ENCODE peak calls at places on chromosome 1, in six cellular contexts. L, Y, N, C, M and T are unnamed samples. For H3K36me3, the result is how much of the 10 kb centered on the place peaks cover.

GRCh38 chr1:53890522-53890941 is 935 bp upstream of the YIPF1 start:
- DNase-seq in L (no peak), Y (no peak), N (no peak), C (no peak), M (no peak), T (peak)

GRCh38 chr1:53172751-53173498 is 23.7 kb upstream of the CPT2 start:
- DNase-seq in L (no peak), Y (peak), N (no peak), C (no peak), M (peak), T (no peak)

GRCh38 chr1:115300087-115300856 is 37.8 kb downstream of the NGF start:
- DNase-seq in L (peak), Y (peak), N (peak), C (no peak), M (peak), T (peak)

GRCh38 chr1:218957971-218958370 is 215.7 kb upstream of the LYPLAL1 start:
- DNase-seq in L (no peak), Y (no peak), N (no peak), C (no peak), M (no peak), T (no peak)

GRCh38 chr1:116795482-116795829 is 41.2 kb downstream of the CD2 start:
- DNase-seq in L (no peak), Y (no peak), N (no peak), C (no peak), M (no peak), T (no peak)

GRCh38 chr1:168485048-168485447 is 58.7 kb downstream of the XCL2 start:
- DNase-seq in L (no peak), Y (no peak), N (peak), C (no peak), M (no peak), T (no peak)

GRCh38 chr1:183908095-183908494 is 103.2 kb downstream of the RGL1 start:
- DNase-seq in L (no peak), Y (no peak), N (no peak), C (no peak), M (peak), T (no peak)

GRCh38 chr1:205826975-205827374 is 14.0 kb upstream of the SLC41A1 start:
- DNase-seq in L (no peak), Y (no peak), N (no peak), C (no peak), M (no peak), T (no peak)

GRCh38 chr1:183303901-183304300 is 114.3 kb downstream of the NMNAT2 start:
- DNase-seq in L (no peak), Y (peak), N (peak), C (no peak), M (no peak), T (peak)

GRCh38 chr1:241598234-241598633 is 41.9 kb downstream of the CHML start:
- DNase-seq in L (no peak), Y (no peak), N (no peak), C (no peak), M (no peak), T (no peak)

GRCh38 chr1:84450916-84451315 is 28.1 kb upstream of the RPF1 start:
- DNase-seq in L (no peak), Y (no peak), N (peak), C (no peak), M (no peak), T (peak)

GRCh38 chr1:35675773-35676172 is 34.4 kb upstream of the PSMB2 start:
- DNase-seq in L (no peak), Y (no peak), N (peak), C (no peak), M (no peak), T (no peak)

GRCh38 chr1:236313412-236313811 is 31.7 kb upstream of the ERO1B start:
- DNase-seq in L (no peak), Y (no peak), N (no peak), C (no peak), M (no peak), T (no peak)

GRCh38 chr1:155051342-155051776 is 243 bp downstream of the ADAM15 start:
- DNase-seq in L (peak), Y (no peak), N (no peak), C (no peak), M (no peak), T (no peak)

GRCh38 chr1:110011527-110012041 is 22.8 kb upstream of the STRIP1 start:
- DNase-seq in L (no peak), Y (peak), N (peak), C (peak), M (peak), T (peak)

GRCh38 chr1:11806307-11806936 is 431 bp downstream of the CLCN6 start:
- DNase-seq in L (no peak), Y (peak), N (peak), C (no peak), M (peak), T (peak)

GRCh38 chr1:179190861-179191260 is 38.6 kb downstream of the ABL2 start:
- DNase-seq in L (no peak), Y (peak), N (no peak), C (no peak), M (peak), T (peak)

GRCh38 chr1:69710484-69710883 is 142.8 kb downstream of the LRRC7 start:
- DNase-seq in L (no peak), Y (no peak), N (no peak), C (no peak), M (no peak), T (no peak)

GRCh38 chr1:86741947-86742572 is 37.7 kb downstream of the SH3GLB1 start:
- DNase-seq in L (peak), Y (peak), N (peak), C (no peak), M (peak), T (peak)

GRCh38 chr1:181513786-181514297 is 30.5 kb downstream of the CACNA1E start:
- DNase-seq in L (no peak), Y (no peak), N (no peak), C (no peak), M (no peak), T (no peak)

GRCh38 chr1:6198646-6199297 is 623 bp downstream of the RPL22 start:
- DNase-seq in L (no peak), Y (peak), N (no peak), C (no peak), M (no peak), T (peak)

GRCh38 chr1:189696297-189696696 is 781.4 kb downstream of the BRINP3 start:
- DNase-seq in L (no peak), Y (no peak), N (no peak), C (no peak), M (no peak), T (no peak)

GRCh38 chr1:189693140-189693539 is 784.5 kb downstream of the BRINP3 start:
- DNase-seq in L (no peak), Y (no peak), N (no peak), C (no peak), M (peak), T (no peak)

DNA sequence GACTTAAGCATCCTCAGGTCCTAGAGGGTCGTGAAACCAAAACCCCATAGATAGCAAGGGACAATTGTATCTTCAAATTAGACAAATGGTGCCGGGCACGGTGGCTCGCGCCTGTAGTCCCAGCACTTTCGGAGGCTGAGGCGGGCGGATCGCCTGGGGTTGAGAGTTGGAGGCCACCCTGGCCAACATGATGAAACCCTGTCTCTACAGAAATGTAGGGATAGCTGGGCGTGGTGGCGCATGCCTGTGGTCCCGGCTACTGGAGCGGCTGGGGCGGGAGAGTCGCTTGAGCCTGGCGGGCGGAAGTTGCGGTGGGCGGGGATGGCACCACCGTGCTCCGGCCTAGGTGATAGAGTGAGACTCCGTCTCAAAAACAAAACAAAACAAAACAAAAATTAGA is 780.6 kb downstream of the BRINP3 start:
- DNase-seq in L (no peak), Y (no peak), N (no peak), C (no peak), M (no peak), T (peak)
- H3K36me3 ChIP-seq in L (under half), Y (under half), N (under half), C (under half), M (under half), T (under half)

DNA sequence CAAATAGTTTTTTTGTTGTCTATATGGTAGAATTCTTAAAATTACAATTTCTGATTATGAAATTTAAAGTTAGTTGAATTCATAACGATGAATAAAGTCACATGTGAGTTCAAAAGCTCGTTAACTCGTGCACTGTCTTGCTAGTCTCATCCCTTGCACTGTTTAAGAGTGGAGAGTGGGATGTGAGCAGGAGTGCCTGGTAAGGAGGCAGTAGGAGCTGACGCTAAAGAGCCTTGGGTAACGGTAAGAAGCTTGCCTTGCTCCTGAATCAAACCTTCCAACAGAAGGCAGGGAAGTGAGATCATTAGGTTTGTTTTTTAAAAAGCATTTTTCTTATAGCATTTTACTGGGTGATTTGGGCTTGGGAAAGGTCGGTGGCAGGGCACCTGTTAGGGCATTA is 2.3 kb upstream of the FASLG start:
- DNase-seq in L (no peak), Y (no peak), N (no peak), C (no peak), M (no peak), T (no peak)
- H3K4ac ChIP-seq in L (no peak), Y (no peak), N (no peak), C (no peak), M (no peak), T (no peak)

GRCh38 chr1:56547977-56548376 is 31.4 kb downstream of the PLPP3 start:
- DNase-seq in L (no peak), Y (no peak), N (no peak), C (no peak), M (no peak), T (peak)

GRCh38 chr1:56548566-56548965 is 30.8 kb downstream of the PLPP3 start:
- DNase-seq in L (no peak), Y (no peak), N (no peak), C (no peak), M (no peak), T (peak)

GRCh38 chr1:56555448-56555847 is 23.9 kb downstream of the PLPP3 start:
- DNase-seq in L (no peak), Y (no peak), N (no peak), C (no peak), M (no peak), T (no peak)

GRCh38 chr1:56550132-56550531 is 29.2 kb downstream of the PLPP3 start:
- DNase-seq in L (no peak), Y (no peak), N (no peak), C (peak), M (peak), T (no peak)

DNA sequence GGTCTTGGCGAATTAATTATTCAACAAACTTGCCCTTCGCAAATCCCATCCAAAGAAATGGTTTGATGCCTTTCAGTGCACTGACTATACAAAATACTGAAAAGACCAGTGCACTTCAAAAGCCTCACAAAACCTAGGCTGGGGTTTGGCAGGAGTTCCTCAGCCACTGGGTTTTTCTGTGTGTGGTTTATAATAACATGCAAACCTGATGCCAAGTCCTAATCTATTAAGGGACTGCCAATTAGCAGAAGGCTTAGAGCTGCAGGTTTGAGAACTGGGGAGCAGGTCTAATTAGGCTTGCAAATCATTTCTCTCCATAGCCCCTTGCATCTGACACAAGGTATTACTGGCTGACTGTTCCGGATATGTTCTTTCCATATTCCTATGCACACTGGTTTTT is 27.7 kb downstream of the PLPP3 start:
- DNase-seq in L (no peak), Y (no peak), N (no peak), C (no peak), M (no peak), T (no peak)
- H3K18ac ChIP-seq in L (no peak), Y (no peak), N (no peak), C (no peak), M (no peak), T (no peak)

GRCh38 chr1:171585715-171586114 is 36.3 kb upstream of the MYOCOS start:
- DNase-seq in L (no peak), Y (no peak), N (no peak), C (no peak), M (no peak), T (no peak)

GRCh38 chr1:171583581-171584194 is 38.4 kb upstream of the MYOCOS start:
- DNase-seq in L (no peak), Y (no peak), N (peak), C (no peak), M (no peak), T (no peak)

GRCh38 chr1:171582589-171582988 is 39.5 kb upstream of the MYOCOS start:
- DNase-seq in L (no peak), Y (no peak), N (no peak), C (no peak), M (no peak), T (no peak)

GRCh38 chr1:171581766-171582165 is 40.3 kb upstream of the MYOCOS start:
- DNase-seq in L (no peak), Y (no peak), N (no peak), C (no peak), M (no peak), T (no peak)

DNA sequence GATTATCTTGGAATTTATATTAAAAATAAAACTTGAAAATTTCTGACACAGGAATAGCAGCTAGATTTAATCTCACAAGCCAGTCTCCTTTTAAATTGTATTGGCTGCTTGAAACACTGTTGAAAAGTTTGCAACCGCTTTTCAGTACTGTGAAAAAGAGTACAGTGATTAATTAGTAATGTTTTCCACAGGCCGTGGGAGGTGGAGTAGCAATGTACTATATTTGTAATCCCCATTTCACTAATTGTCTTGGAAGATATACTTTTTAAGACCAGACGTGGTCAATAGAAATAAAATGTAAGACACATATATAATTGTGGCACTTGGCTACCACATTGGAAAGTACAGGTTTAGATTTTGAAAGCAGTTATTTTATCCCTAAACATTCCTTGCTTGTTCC is 40.8 kb upstream of the MYOCOS start:
- DNase-seq in L (no peak), Y (no peak), N (no peak), C (no peak), M (no peak), T (no peak)
- H3K36me3 ChIP-seq in L (under half), Y (half or more), N (under half), C (half or more), M (under half), T (under half)

DNA sequence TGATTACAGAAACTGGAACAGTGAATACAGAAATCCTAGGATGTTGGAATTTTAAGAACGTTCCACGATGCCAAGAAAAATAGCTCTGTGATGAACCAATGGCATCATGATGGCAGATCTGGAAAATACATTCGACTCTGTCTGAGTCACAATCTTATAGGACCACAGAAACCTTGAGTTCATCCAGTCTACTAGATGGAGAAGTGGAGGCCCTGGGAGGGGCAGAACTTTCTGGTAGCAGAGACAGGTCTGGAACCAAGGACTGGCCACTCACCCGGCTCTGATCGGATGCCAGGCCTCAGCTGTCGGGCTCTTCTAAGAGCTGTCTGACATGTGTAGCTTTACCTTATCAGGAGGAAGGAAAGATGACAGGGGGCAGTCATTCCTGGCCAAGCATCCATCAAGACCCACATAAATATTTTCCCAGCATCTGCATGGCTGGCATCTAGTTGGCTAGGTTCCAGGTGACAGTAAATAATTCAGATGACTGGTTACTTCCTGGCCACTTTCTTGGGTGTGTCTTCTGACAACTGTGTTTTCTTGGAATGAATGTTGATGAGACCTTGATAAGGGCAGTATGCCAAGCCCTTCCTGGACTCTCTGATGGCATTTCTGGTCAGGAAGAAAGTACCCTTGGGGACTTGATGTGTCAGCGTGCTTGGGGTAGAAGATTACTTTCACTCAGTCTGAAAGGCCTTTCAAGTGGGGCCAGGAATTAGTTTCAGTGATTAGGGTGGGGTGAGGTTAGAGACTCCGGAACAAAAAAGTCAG is 72.7 kb upstream of the TRABD2B start:
- DNase-seq in L (no peak), Y (no peak), N (no peak), C (no peak), M (no peak), T (no peak)
- H3K4ac ChIP-seq in L (no peak), Y (no peak), N (no peak), C (no peak), M (no peak), T (no peak)